ENCODE peak calls at places on chromosomes 16 and 17, in eight cellular contexts. F is osteoblast, J is endodermal cell, D is HFF-Myc, W is psoas muscle, V is thoracic aorta, Y is heart left ventricle, X is vagina. S is an unnamed sample.

GRCh38 chr17:9890124-9890523 is 14.9 kb downstream of the RCVRN start:
- DNase-seq in F (no peak), J (peak; percentile 96), D (no peak), W (no peak), V (no peak), Y (peak; percentile 38), X (no peak), S (no peak)

GRCh38 chr17:9001539-9001938 is 19.8 kb upstream of the NTN1 start:
- DNase-seq in F (no peak), J (no peak), D (no peak), W (no peak), V (no peak), Y (no peak), X (no peak), S (no peak)

GRCh38 chr17:39787038-39787437 is 49.3 kb downstream of the GRB7 start:
- DNase-seq in F (no peak), J (no peak), D (no peak), W (no peak), V (no peak), Y (no peak), X (no peak), S (no peak)

GRCh38 chr17:17027442-17028058 is 14.7 kb upstream of the MPRIP start:
- DNase-seq in F (no peak), J (no peak), D (no peak), W (no peak), V (no peak), Y (no peak), X (no peak), S (no peak)

GRCh38 chr17:17935321-17936271 is 36.6 kb downstream of the TOM1L2 start:
- DNase-seq in F (peak; percentile 94), J (no peak), D (no peak), W (no peak), V (no peak), Y (no peak), X (no peak), S (peak; percentile 87)

GRCh38 chr17:65027305-65027704 is 29.2 kb downstream of the GNA13 start:
- DNase-seq in F (peak; percentile 87), J (peak; percentile 82), D (peak; percentile 43), W (no peak), V (no peak), Y (no peak), X (no peak), S (no peak)

GRCh38 chr17:7177210-7177953 is 1.8 kb downstream of the ASGR1 start:
- DNase-seq in F (peak; percentile 98), J (peak; percentile 97), D (no peak), W (peak; percentile 77), V (no peak), Y (peak; percentile 65), X (no peak), S (no peak)

GRCh38 chr16:3945751-3946603 is 65.5 kb upstream of the CREBBP start:
- DNase-seq in F (peak; percentile 98), J (peak; percentile 41), D (peak; percentile 95), W (no peak), V (peak; percentile 48), Y (peak; percentile 64), X (no peak), S (peak; percentile 94)

GRCh38 chr16:67961551-67961957 is 6.9 kb downstream of the SLC12A4 start:
- DNase-seq in F (no peak), J (no peak), D (no peak), W (no peak), V (no peak), Y (peak; percentile 88), X (no peak), S (no peak)

GRCh38 chr17:45090711-45091110 is 29.6 kb downstream of the NMT1 start:
- DNase-seq in F (no peak), J (peak; percentile 75), D (no peak), W (no peak), V (no peak), Y (no peak), X (no peak), S (no peak)

GRCh38 chr16:1779234-1779701 is 3.1 kb downstream of the SPSB3 start:
- DNase-seq in F (peak; percentile 88), J (no peak), D (no peak), W (peak; percentile 52), V (no peak), Y (no peak), X (no peak), S (no peak)

GRCh38 chr17:43844241-43844640 is 2.7 kb upstream of the CD300LG start:
- DNase-seq in F (peak; percentile 41), J (no peak), D (no peak), W (no peak), V (no peak), Y (no peak), X (no peak), S (no peak)
- H3K4me3 ChIP-seq in F (no peak overlapping the region), J (no peak overlapping the region), D (no peak overlapping the region), W (no peak overlapping the region), V (no peak overlapping the region), Y (no peak overlapping the region), X (no peak overlapping the region), S (no peak overlapping the region)

GRCh38 chr17:51000835-51001638 is 119.6 kb downstream of the SPAG9 start:
- DNase-seq in F (peak; percentile 78), J (no peak), D (peak; percentile 45), W (no peak), V (no peak), Y (no peak), X (no peak), S (no peak)
- TF ChIP-seq CTCF in F (peak; percentile 56), J (peak; percentile 81), D (peak; percentile 38), W (peak; percentile 62), V (peak; percentile 48), Y (peak; percentile 72), X (peak; percentile 63), S (peak; percentile 47)

GRCh38 chr17:50218771-50219315 is 17.4 kb upstream of the COL1A1 start:
- DNase-seq in F (peak; percentile 67), J (peak; percentile 58), D (no peak), W (no peak), V (no peak), Y (no peak), X (no peak), S (peak; percentile 93)
- H3K4me3 ChIP-seq in F (peak overlapping the region; percentile 10), J (no peak overlapping the region), D (peak overlapping the region; percentile 0), W (no peak overlapping the region), V (no peak overlapping the region), Y (no peak overlapping the region), X (no peak overlapping the region), S (no peak overlapping the region)

GRCh38 chr16:55494994-55495421 is 13.9 kb upstream of the LPCAT2 start:
- DNase-seq in F (peak; percentile 87), J (peak; percentile 42), D (peak; percentile 85), W (no peak), V (no peak), Y (no peak), X (peak; percentile 74), S (peak; percentile 86)
- TF ChIP-seq CTCF in F (peak; percentile 54), J (peak; percentile 20), D (peak; percentile 13), W (peak; percentile 41), V (no peak), Y (peak; percentile 54), X (peak; percentile 20), S (peak; percentile 30)

S was measured in BJ.